ENCODE peak calls at places on chromosomes 16 and 17, in ten cellular contexts. R is substantia nigra; D is progenitor cell of endocrine pancreas; H is GDM1; Q is HAP-1; P is activated CD8-positive, alpha-beta memory T cell treated with anti-CD3 and anti-CD28 coated beads, Interleukin-2, amount 10 ng/mL, durations not matched to agents 7 days and 5 days; X is breast epithelium; B is neural progenitor cell; Z is stimulated activated CD8-positive, alpha-beta memory T cell treated with anti-CD3 and anti-CD28 coated beads, Interleukin-12 subunit alpha, Interleukin-12 subunit beta, amount 100 ng/mL, for 4 hours; V is HFF-Myc. Y is an unnamed sample.

GRCh38 chr16:65634291-65634690 is 512.4 kb upstream of the CDH11 start:
- DNase-seq in R (no peak), D (no peak), H (peak; percentile 17), Q (no peak), P (no peak), X (no peak), B (no peak), Z (no peak), V (no peak), Y (no peak)

GRCh38 chr17:65231086-65231485 is 93.9 kb downstream of the RGS9 start:
- DNase-seq in R (no peak), D (no peak), H (no peak), Q (no peak), P (no peak), X (no peak), B (no peak), Z (no peak), V (no peak), Y (no peak)

GRCh38 chr17:11418367-11418766 is 177.4 kb downstream of the SHISA6 start:
- DNase-seq in R (no peak), D (no peak), H (no peak), Q (no peak), P (no peak), X (no peak), B (no peak), Z (no peak), V (no peak), Y (no peak)

GRCh38 chr16:12081048-12081404 is 104.5 kb downstream of the SNX29 start:
- DNase-seq in R (no peak), D (no peak), H (no peak), Q (no peak), P (no peak), X (peak; percentile 3), B (no peak), Z (no peak), V (no peak), Y (no peak)

GRCh38 chr17:1783271-1783670 is 21.4 kb downstream of the SERPINF1 start:
- DNase-seq in R (no peak), D (no peak), H (no peak), Q (no peak), P (no peak), X (no peak), B (no peak), Z (no peak), V (no peak), Y (no peak)

GRCh38 chr17:41512789-41513547 is 5.7 kb downstream of the KRT15 start:
- DNase-seq in R (no peak), D (no peak), H (no peak), Q (no peak), P (no peak), X (no peak), B (no peak), Z (no peak), V (no peak), Y (no peak)

GRCh38 chr16:84054271-84054670 is 11.7 kb upstream of the SLC38A8 start:
- DNase-seq in R (no peak), D (no peak), H (no peak), Q (no peak), P (no peak), X (no peak), B (no peak), Z (no peak), V (no peak), Y (no peak)

GRCh38 chr17:68054296-68054900 is 18.9 kb downstream of the KPNA2 start:
- DNase-seq in R (no peak), D (no peak), H (no peak), Q (no peak), P (no peak), X (no peak), B (no peak), Z (no peak), V (peak; percentile 47), Y (no peak)

GRCh38 chr17:6052926-6053325 is 17.3 kb upstream of the WSCD1 start:
- DNase-seq in R (no peak), D (no peak), H (no peak), Q (no peak), P (no peak), X (no peak), B (no peak), Z (no peak), V (no peak), Y (no peak)